ENCODE peak calls at places on chromosomes 5 and 9, in seven cellular contexts. Y, B, Z, V, X, U and Q are unnamed samples.

GRCh38 chr9:120032639-120033038 is 547.3 kb downstream of the CDK5RAP2 start:
- DNase-seq in Y (no peak), B (no peak), Z (no peak), V (no peak), X (no peak), U (no peak), Q (no peak)

GRCh38 chr5:104170906-104171305 is 608.3 kb upstream of the NUDT12 start:
- DNase-seq in Y (no peak), B (no peak), Z (no peak), V (no peak), X (no peak), U (no peak), Q (no peak)

GRCh38 chr9:19967567-19968459 is 179.0 kb upstream of the SLC24A2 start:
- DNase-seq in Y (no peak), B (no peak), Z (no peak), V (no peak), X (no peak), U (no peak), Q (no peak)

GRCh38 chr9:80932181-80932580 is 757.2 kb downstream of the TLE1 start:
- DNase-seq in Y (no peak), B (no peak), Z (no peak), V (no peak), X (no peak), U (no peak), Q (no peak)

GRCh38 chr9:89408628-89409101 is 89.2 kb downstream of the SEMA4D start:
- DNase-seq in Y (no peak), B (no peak), Z (no peak), V (no peak), X (no peak), U (peak), Q (no peak)

GRCh38 chr9:136007906-136008692 is 46.9 kb upstream of the UBAC1 start:
- DNase-seq in Y (no peak), B (peak), Z (no peak), V (peak), X (no peak), U (no peak), Q (peak)

GRCh38 chr5:131270809-131271208 is 7.0 kb downstream of the CDC42SE2 start:
- DNase-seq in Y (no peak), B (no peak), Z (no peak), V (no peak), X (no peak), U (no peak), Q (no peak)

GRCh38 chr5:151093476-151093889 is 12.6 kb upstream of the TNIP1 start:
- DNase-seq in Y (no peak), B (peak), Z (no peak), V (peak), X (no peak), U (peak), Q (peak)

GRCh38 chr5:38667499-38667776 is 111.0 kb upstream of the LIFR start:
- DNase-seq in Y (no peak), B (no peak), Z (no peak), V (no peak), X (no peak), U (no peak), Q (no peak)

GRCh38 chr5:179759961-179760541 is 27.4 kb downstream of the MAML1 start:
- DNase-seq in Y (no peak), B (no peak), Z (no peak), V (no peak), X (no peak), U (peak), Q (no peak)

GRCh38 chr5:74866653-74867162 is 521 bp upstream of the FAM169A start:
- DNase-seq in Y (no peak), B (no peak), Z (no peak), V (no peak), X (no peak), U (no peak), Q (no peak)

GRCh38 chr5:138655530-138656245 is 80.5 kb upstream of the HSPA9 start:
- DNase-seq in Y (peak), B (peak), Z (peak), V (no peak), X (no peak), U (no peak), Q (no peak)

GRCh38 chr9:114492991-114493390 is 12.3 kb downstream of the WHRN start:
- DNase-seq in Y (no peak), B (no peak), Z (no peak), V (no peak), X (no peak), U (no peak), Q (no peak)

GRCh38 chr5:178519804-178520203 is 70.4 kb downstream of the COL23A1 start:
- DNase-seq in Y (no peak), B (no peak), Z (no peak), V (no peak), X (no peak), U (no peak), Q (no peak)

GRCh38 chr5:172542651-172543131 is 88.4 kb upstream of the SH3PXD2B start:
- DNase-seq in Y (no peak), B (no peak), Z (no peak), V (no peak), X (peak), U (no peak), Q (no peak)

GRCh38 chr5:123921193-123921592 is 409.2 kb downstream of the CSNK1G3 start:
- DNase-seq in Y (no peak), B (no peak), Z (no peak), V (no peak), X (no peak), U (no peak), Q (no peak)

GRCh38 chr9:94086961-94087360 is 2.7 kb downstream of the PTPDC1 start:
- DNase-seq in Y (no peak), B (peak), Z (no peak), V (no peak), X (no peak), U (no peak), Q (no peak)

GRCh38 chr9:21681641-21682040 is 120.8 kb upstream of the MTAP start:
- DNase-seq in Y (no peak), B (peak), Z (no peak), V (peak), X (no peak), U (no peak), Q (peak)

GRCh38 chr5:64646169-64646568 is 44.1 kb upstream of the SHISAL2B start:
- DNase-seq in Y (no peak), B (no peak), Z (no peak), V (no peak), X (no peak), U (no peak), Q (no peak)

GRCh38 chr5:95895771-95896170 is 65.9 kb downstream of the ELL2 start:
- DNase-seq in Y (no peak), B (peak), Z (no peak), V (no peak), X (no peak), U (no peak), Q (no peak)

GRCh38 chr5:107669543-107670027 is 1.2 kb downstream of the EFNA5 start:
- DNase-seq in Y (peak), B (peak), Z (no peak), V (no peak), X (peak), U (peak), Q (no peak)

GRCh38 chr9:97632992-97633858 is at the start of the genes NCBP1 and TSTD2:
- DNase-seq in Y (peak), B (peak), Z (peak), V (peak), X (peak), U (peak), Q (peak)
- TF ChIP-seq CTCF in Y (no peak), B (no peak), Z (peak), V (no peak), X (peak), U (no peak), Q (no peak)

GRCh38 chr9:113464286-113464660 is 746 bp downstream of the RGS3 start:
- DNase-seq in Y (no peak), B (no peak), Z (no peak), V (no peak), X (no peak), U (no peak), Q (no peak)
- H3K4me3 ChIP-seq in Y (peak), B (no peak), Z (no peak), V (no peak), X (peak), U (peak), Q (peak)

GRCh38 chr5:134511796-134512660 is 13.4 kb upstream of the JADE2 start:
- DNase-seq in Y (peak), B (peak), Z (peak), V (no peak), X (peak), U (no peak), Q (no peak)
- TF ChIP-seq CTCF in Y (peak), B (peak), Z (no peak), V (peak), X (peak), U (no peak), Q (peak)

GRCh38 chr5:14914193-14914592 is 42.6 kb upstream of the ANKH start:
- DNase-seq in Y (no peak), B (no peak), Z (no peak), V (no peak), X (no peak), U (no peak), Q (no peak)

GRCh38 chr5:14913141-14913540 is 41.6 kb upstream of the ANKH start:
- DNase-seq in Y (no peak), B (no peak), Z (no peak), V (peak), X (no peak), U (no peak), Q (no peak)

GRCh38 chr5:14912206-14912605 is 40.6 kb upstream of the ANKH start:
- DNase-seq in Y (no peak), B (no peak), Z (no peak), V (no peak), X (no peak), U (no peak), Q (no peak)

GRCh38 chr5:14915291-14915976 is 43.9 kb upstream of the ANKH start:
- DNase-seq in Y (no peak), B (peak), Z (no peak), V (no peak), X (no peak), U (no peak), Q (no peak)

GRCh38 chr5:14914603-14915277 is 43.2 kb upstream of the ANKH start:
- DNase-seq in Y (no peak), B (peak), Z (no peak), V (no peak), X (no peak), U (no peak), Q (no peak)
- H3K4me3 ChIP-seq in Y (no peak), B (no peak), Z (no peak), V (no peak), X (no peak), U (no peak), Q (no peak)

DNA sequence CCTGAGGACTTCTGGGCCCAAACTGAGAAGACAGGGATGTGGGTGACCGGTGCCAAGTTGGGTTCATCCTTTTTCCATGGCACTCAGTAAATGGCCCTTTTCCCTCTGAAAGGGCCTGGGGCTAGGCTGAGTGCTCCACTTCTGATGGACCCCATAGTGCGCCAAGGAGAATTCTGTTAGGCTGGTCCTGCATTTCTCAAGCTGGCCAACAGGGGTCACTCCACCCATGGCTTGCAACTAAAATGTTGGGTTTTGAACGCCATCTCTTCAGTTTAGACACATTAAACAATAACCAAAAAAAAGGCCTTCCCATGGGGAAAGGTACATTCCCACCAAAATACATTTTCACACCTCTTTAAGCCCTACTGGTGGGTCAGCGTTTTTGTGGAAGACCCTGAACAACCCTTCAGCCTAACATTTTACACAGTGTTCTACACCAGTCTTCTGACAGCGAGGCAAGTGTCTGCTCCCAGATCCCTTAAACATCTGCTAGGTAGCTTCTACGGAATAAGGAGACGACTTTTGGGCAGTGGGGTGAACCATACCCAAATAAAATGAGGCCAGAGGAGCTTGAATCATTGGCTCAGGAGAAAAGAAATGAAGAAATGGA is 27.3 kb downstream of the CNTFR start:
- DNase-seq in Y (no peak), B (no peak), Z (no peak), V (no peak), X (no peak), U (peak), Q (no peak)
- TF ChIP-seq CTCF in Y (peak), B (peak), Z (no peak), V (peak), X (peak), U (peak), Q (peak)

GRCh38 chr5:173823721-173824567 is 64.2 kb upstream of the CPEB4 start:
- DNase-seq in Y (peak), B (peak), Z (no peak), V (peak), X (no peak), U (no peak), Q (peak)
- H3K4me3 ChIP-seq in Y (no peak), B (no peak), Z (no peak), V (no peak), X (no peak), U (no peak), Q (no peak)

GRCh38 chr5:78367318-78367991 is 7.0 kb downstream of the SCAMP1 start:
- DNase-seq in Y (no peak), B (no peak), Z (no peak), V (no peak), X (no peak), U (peak), Q (no peak)
- TF ChIP-seq CTCF in Y (no peak), B (peak), Z (no peak), V (no peak), X (no peak), U (no peak), Q (peak)

GRCh38 chr5:79511945-79512493 is 1.9 kb downstream of the HOMER1 start:
- DNase-seq in Y (no peak), B (no peak), Z (no peak), V (no peak), X (no peak), U (no peak), Q (no peak)
- H3K4me3 ChIP-seq in Y (peak), B (peak), Z (peak), V (peak), X (peak), U (peak), Q (peak)